ENCODE peak calls at places on chromosomes 5 and 9, in ten cellular contexts. R is stomach, E is spleen, Y is vagina, T is H1, L is sigmoid colon, H is HCT116, O is GM12891, M is Panc1, B is suprapubic skin. V is an unnamed sample.

GRCh38 chr9:69573666-69574456 is 98.3 kb downstream of the APBA1 start:
- DNase-seq in O (no peak), R (no peak), L (no peak), H (no peak), M (no peak), E (no peak), B (no peak), Y (no peak), T (no peak), V (no peak)

GRCh38 chr5:124087752-124088151 is 575.8 kb downstream of the CSNK1G3 start:
- DNase-seq in M (no peak), E (no peak), H (no peak), B (no peak), R (no peak), Y (no peak), L (no peak), O (no peak), T (no peak), V (no peak)

GRCh38 chr5:177458912-177459350 is 12.3 kb downstream of the PRR7 start:
- DNase-seq in R (no peak), H (no peak), Y (no peak), L (peak), O (no peak), E (no peak), M (no peak), T (peak), B (no peak), V (no peak)

GRCh38 chr9:350354-350753 is 135.7 kb downstream of the DOCK8 start:
- DNase-seq in M (no peak), E (no peak), L (no peak), B (no peak), Y (no peak), O (no peak), R (no peak), H (no peak), T (no peak), V (no peak)

GRCh38 chr5:83530186-83530585 is 58.6 kb downstream of the VCAN start:
- DNase-seq in O (no peak), T (no peak), Y (no peak), B (no peak), M (no peak), H (no peak), E (no peak), R (no peak), L (no peak), V (no peak)

GRCh38 chr9:5854032-5854792 is 21.3 kb upstream of the ERMP1 start:
- DNase-seq in O (no peak), M (no peak), E (no peak), Y (no peak), B (no peak), T (no peak), L (no peak), R (no peak), H (no peak), V (no peak)

GRCh38 chr9:69696802-69697201 is 24.6 kb upstream of the APBA1 start:
- DNase-seq in B (no peak), E (no peak), T (no peak), R (no peak), H (no peak), Y (no peak), O (no peak), M (no peak), L (no peak), V (no peak)

GRCh38 chr9:110923601-110924000 is 114.7 kb downstream of the LPAR1 start:
- DNase-seq in R (no peak), T (no peak), O (no peak), Y (no peak), B (no peak), M (no peak), H (no peak), L (no peak), E (no peak), V (no peak)

GRCh38 chr5:175688352-175689146 is 30.7 kb downstream of the HRH2 start:
- DNase-seq in M (no peak), E (peak), T (no peak), R (no peak), Y (no peak), B (no peak), L (peak), H (no peak), O (no peak), V (no peak)

GRCh38 chr5:98796197-98796972 is 22.9 kb downstream of the RGMB start:
- DNase-seq in H (no peak), B (no peak), E (no peak), O (peak), R (no peak), M (peak), Y (no peak), T (peak), L (no peak), V (no peak)

GRCh38 chr9:36764364-36765076 is 191.8 kb downstream of the MELK start:
- DNase-seq in E (no peak), H (no peak), L (no peak), O (no peak), R (no peak), Y (no peak), T (no peak), M (no peak), B (no peak), V (no peak)

GRCh38 chr9:84271004-84271886 is 69.3 kb downstream of the SLC28A3 start:
- DNase-seq in Y (no peak), T (peak), M (no peak), H (no peak), L (peak), B (no peak), O (no peak), R (peak), E (peak), V (no peak)

GRCh38 chr9:83987402-83987791 is 6.8 kb downstream of the RMI1 start:
- DNase-seq in O (no peak), B (no peak), E (no peak), H (no peak), R (no peak), M (no peak), L (no peak), T (no peak), Y (no peak), V (no peak)

GRCh38 chr5:154267516-154267915 is 77.0 kb downstream of the GALNT10 start:
- DNase-seq in E (no peak), O (no peak), M (no peak), H (no peak), T (no peak), Y (no peak), B (no peak), L (no peak), R (no peak), V (no peak)

GRCh38 chr5:115947260-115947659 is 15.0 kb upstream of the LVRN start:
- DNase-seq in T (no peak), M (no peak), E (no peak), L (no peak), B (no peak), Y (no peak), R (no peak), O (no peak), H (no peak), V (no peak)

GRCh38 chr9:126690431-126691051 is 76.8 kb downstream of the LMX1B start:
- DNase-seq in H (peak), O (peak), T (peak), B (no peak), R (peak), E (peak), L (peak), M (no peak), Y (no peak), V (peak)

GRCh38 chr5:121285861-121286527 is 565.7 kb upstream of the FTMT start:
- DNase-seq in L (no peak), Y (no peak), E (no peak), T (no peak), R (no peak), B (no peak), O (no peak), H (no peak), M (no peak), V (no peak)

GRCh38 chr9:36803951-36804350 is 230.1 kb downstream of the PAX5 start:
- DNase-seq in O (no peak), R (no peak), H (no peak), L (no peak), B (no peak), Y (no peak), E (no peak), T (no peak), M (no peak), V (no peak)

GRCh38 chr5:150590979-150591411 is 49.5 kb upstream of the SYNPO start:
- DNase-seq in O (no peak), T (no peak), Y (no peak), B (no peak), L (peak), M (no peak), H (no peak), E (peak), R (no peak), V (no peak)

GRCh38 chr5:150588495-150588890 is 52.0 kb upstream of the SYNPO start:
- DNase-seq in B (no peak), M (no peak), T (no peak), L (no peak), O (no peak), H (no peak), E (no peak), Y (no peak), R (no peak), V (no peak)

GRCh38 chr5:150587830-150588494 is 52.5 kb upstream of the SYNPO start:
- DNase-seq in O (no peak), B (no peak), R (no peak), M (no peak), H (no peak), T (no peak), L (peak), E (peak), Y (no peak), V (no peak)

GRCh38 chr5:150587016-150587415 is 53.4 kb upstream of the SYNPO start:
- DNase-seq in T (no peak), B (no peak), H (no peak), M (no peak), O (no peak), R (no peak), E (no peak), L (no peak), Y (no peak), V (no peak)

GRCh38 chr5:150589791-150590601 is 50.5 kb upstream of the SYNPO start:
- DNase-seq in B (no peak), L (peak), R (peak), E (peak), Y (no peak), M (no peak), T (no peak), H (no peak), O (no peak), V (no peak)
- TF ChIP-seq POLR2AphosphoS5 in B (no peak), L (peak), R (no peak), E (peak), Y (peak), M (no peak), T (no peak), H (no peak), O (no peak), V (peak)

GRCh38 chr5:140633081-140633471 is at the start of gene CD14:
- DNase-seq in L (peak), T (no peak), R (peak), M (no peak), Y (no peak), H (no peak), E (peak), B (peak), O (no peak), V (no peak)
- TF ChIP-seq POLR2AphosphoS5 in L (peak), T (no peak), R (no peak), M (no peak), Y (no peak), H (no peak), E (no peak), B (no peak), O (no peak), V (peak)

DNA sequence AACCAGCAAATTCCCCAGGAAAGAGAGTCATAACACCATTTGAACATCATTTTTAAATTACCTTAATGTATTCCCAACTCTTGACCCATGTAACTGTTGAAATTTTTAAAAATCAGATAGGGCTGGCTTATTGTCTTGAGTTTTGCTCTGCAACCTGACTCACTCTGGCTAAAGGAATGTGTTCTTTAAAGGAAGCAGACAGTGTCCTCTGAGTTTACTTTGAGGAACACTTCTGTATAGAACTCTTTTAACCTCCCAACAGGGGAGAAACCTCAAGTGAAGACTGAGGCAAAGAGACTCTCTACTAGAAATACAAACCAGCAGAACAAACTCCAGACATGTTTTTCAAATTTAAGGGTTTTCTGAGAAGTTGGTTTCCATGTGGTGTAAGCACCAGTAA is 248.9 kb downstream of the CWC27 start:
- DNase-seq in L (no peak), M (no peak), B (no peak), H (no peak), O (no peak), R (no peak), E (no peak), Y (no peak), T (no peak), V (no peak)
- TF ChIP-seq POLR2AphosphoS5 in L (no peak), M (no peak), B (no peak), H (no peak), O (no peak), R (no peak), E (no peak), Y (no peak), T (no peak), V (no peak)

DNA sequence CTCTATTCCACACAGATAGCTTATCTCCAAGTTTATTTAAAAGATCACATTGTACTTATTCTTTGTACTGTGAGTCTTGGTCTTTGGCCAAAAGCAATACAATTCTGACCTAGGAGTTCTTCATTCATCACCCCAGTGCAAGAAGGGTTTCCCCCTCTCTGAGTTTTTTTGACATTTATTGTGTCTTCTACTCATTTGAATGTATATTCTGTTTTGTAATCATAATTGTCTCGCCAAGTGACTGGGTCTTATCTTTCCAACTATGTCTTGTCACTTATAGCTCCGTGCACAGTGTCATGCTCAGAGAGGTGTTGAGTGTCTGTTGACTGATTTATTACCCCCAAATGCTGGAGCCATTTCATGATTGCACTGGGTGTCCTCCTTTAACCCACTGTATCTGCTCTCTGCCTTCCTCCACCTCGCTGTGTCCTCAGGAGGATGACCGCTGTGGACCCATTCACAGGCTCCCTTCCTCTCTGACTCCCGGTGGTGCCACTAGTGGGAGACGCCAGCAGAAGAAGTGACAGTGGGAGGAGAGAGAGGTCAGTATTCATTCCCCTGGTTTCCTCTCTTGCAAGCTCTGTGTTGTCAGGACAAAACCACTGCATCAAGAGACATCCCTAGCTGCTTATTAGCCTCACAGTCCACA is 11.2 kb upstream of the TRIO start:
- DNase-seq in E (no peak), B (no peak), Y (no peak), H (no peak), R (no peak), T (no peak), L (no peak), O (no peak), M (no peak), V (no peak)
- TF ChIP-seq POLR2AphosphoS5 in E (no peak), B (no peak), Y (no peak), H (no peak), R (no peak), T (no peak), L (no peak), O (no peak), M (no peak), V (no peak)

GRCh38 chr9:9752722-9753121 is 860.1 kb downstream of the PTPRD start:
- DNase-seq in T (no peak), M (no peak), L (no peak), E (no peak), R (no peak), O (no peak), H (no peak), Y (no peak), B (no peak), V (no peak)

GRCh38 chr9:9749591-9749990 is 863.2 kb downstream of the PTPRD start:
- DNase-seq in R (no peak), O (no peak), B (no peak), Y (no peak), L (no peak), E (no peak), H (no peak), T (no peak), M (no peak), V (no peak)

GRCh38 chr9:9753266-9753665 is 859.5 kb downstream of the PTPRD start:
- DNase-seq in B (no peak), R (no peak), T (no peak), O (no peak), M (no peak), E (no peak), L (no peak), H (no peak), Y (no peak), V (no peak)

GRCh38 chr9:9751996-9752395 is 860.8 kb downstream of the PTPRD start:
- DNase-seq in Y (no peak), B (no peak), R (no peak), T (no peak), O (no peak), H (no peak), L (no peak), E (no peak), M (no peak), V (no peak)

DNA sequence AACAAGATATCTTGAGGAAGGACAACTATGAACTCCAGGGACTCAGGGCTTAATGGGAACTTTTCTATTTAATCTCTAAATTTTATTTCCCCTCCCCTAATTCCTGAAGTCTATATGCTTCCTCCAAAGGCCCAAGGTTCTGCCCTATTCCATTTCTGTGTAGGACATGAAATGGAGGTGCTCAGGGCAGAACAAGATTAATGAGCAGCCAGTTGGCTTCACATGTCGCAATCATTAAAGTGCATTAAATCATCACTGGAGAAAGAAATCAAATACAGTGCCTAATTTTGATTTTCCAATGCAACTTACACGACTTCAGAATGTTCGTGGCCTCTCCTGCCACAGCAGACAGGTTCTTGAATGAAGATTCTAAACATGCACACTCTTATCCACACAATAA is 862.1 kb downstream of the PTPRD start:
- DNase-seq in E (no peak), H (no peak), O (no peak), Y (no peak), L (no peak), T (no peak), M (no peak), B (no peak), R (no peak), V (no peak)
- TF ChIP-seq POLR2AphosphoS5 in E (no peak), H (no peak), O (no peak), Y (no peak), L (no peak), T (no peak), M (no peak), B (no peak), R (no peak), V (no peak)

DNA sequence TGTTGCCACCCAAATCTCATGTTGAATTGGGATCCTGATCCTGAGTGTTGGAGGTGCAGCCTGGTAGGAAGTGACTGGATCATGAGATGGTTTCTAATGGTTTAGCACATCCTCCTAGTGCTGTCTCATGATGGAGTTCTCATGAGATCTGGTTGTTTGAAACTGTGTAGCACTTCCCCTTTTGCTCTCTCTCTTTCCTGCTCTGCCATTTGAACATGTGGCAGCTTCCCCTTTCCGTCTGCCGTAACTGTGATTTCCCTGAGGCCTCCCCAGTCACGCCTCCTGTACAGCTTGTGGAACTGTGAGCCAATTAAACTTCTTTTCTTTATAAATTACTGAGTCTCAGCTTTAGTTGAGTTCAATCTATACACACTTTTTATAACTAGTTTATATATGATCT is 756.8 kb upstream of the CDH6 start:
- DNase-seq in R (no peak), E (no peak), O (no peak), B (no peak), L (no peak), Y (no peak), H (no peak), M (no peak), T (no peak), V (no peak)
- TF ChIP-seq POLR2AphosphoS5 in R (no peak), E (no peak), O (no peak), B (no peak), L (no peak), Y (no peak), H (no peak), M (no peak), T (no peak), V (no peak)

DNA sequence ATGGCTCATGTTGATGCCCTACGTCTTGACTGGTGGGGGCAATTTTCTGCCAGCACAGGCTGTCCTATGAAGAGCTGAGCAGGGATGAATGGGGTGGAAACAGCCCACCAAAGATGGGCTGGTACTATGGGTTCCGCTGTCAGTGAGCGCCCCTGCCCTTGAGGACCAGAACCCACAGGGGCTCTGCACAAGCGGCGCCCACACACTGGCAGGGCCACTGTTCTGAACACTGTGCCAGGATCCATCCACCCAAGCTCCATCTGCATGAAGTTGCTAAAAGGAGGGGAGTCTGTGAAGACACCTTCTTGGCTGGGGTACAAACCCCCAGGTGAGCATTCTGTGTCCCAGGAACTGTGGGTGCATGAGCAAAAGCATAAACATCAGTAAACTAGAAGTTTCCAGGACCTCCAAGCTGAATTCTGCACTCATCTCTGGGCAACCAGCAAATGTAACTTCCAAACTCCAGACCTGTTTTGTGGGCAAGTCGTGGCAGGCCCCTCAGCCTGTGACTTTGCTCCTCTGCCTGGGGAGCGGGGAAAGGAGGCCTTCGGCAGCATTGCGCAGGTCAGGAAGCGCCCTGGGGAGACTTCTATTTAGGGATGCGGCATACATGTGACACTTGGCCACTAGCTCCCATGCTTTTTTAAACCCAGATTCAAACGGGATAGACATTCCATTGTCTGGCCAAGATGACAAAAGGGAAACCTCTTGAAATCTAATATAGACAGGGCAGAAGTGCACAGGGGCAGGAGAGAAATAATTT is 48.9 kb downstream of the PTPN3 start:
- DNase-seq in R (no peak), B (peak), Y (no peak), E (no peak), L (no peak), T (no peak), H (no peak), M (no peak), O (no peak), V (no peak)
- TF ChIP-seq POLR2AphosphoS5 in R (no peak), B (no peak), Y (peak), E (no peak), L (no peak), T (no peak), H (no peak), M (no peak), O (no peak), V (no peak)

GRCh38 chr5:87116821-87117512 is 150.7 kb upstream of the RASA1 start:
- DNase-seq in Y (no peak), L (no peak), M (no peak), H (no peak), O (peak), T (no peak), R (no peak), E (no peak), B (no peak), V (no peak)

GRCh38 chr5:87115839-87116364 is 151.8 kb upstream of the RASA1 start:
- DNase-seq in H (no peak), L (no peak), T (no peak), O (no peak), B (no peak), Y (no peak), E (no peak), R (no peak), M (no peak), V (no peak)

GRCh38 chr5:87114631-87115030 is 153.1 kb upstream of the RASA1 start:
- DNase-seq in B (no peak), T (no peak), E (no peak), H (no peak), R (no peak), O (no peak), L (no peak), Y (no peak), M (no peak), V (no peak)

GRCh38 chr5:87110721-87111120 is 157.0 kb upstream of the RASA1 start:
- DNase-seq in Y (no peak), M (no peak), E (no peak), R (no peak), T (no peak), B (no peak), H (no peak), O (no peak), L (no peak), V (no peak)

GRCh38 chr5:87113848-87114247 is 153.8 kb upstream of the RASA1 start:
- DNase-seq in E (no peak), B (no peak), L (no peak), T (no peak), M (no peak), H (no peak), R (no peak), O (no peak), Y (no peak), V (no peak)
- TF ChIP-seq POLR2AphosphoS5 in E (no peak), B (no peak), L (no peak), T (no peak), M (no peak), H (no peak), R (no peak), O (no peak), Y (no peak), V (no peak)